ENCODE peak calls at places on chromosomes 12 and 14, in six cellular contexts. F is NCI-H1092; K is stimulated activated CD4-positive, alpha-beta T cell treated with anti-CD3 and anti-CD28 coated beads, Interleukin-1b, Interleukin-23, amount 100 ng/mL, for 1 hour; W is cardiac muscle cell; M is H4; J is stimulated activated CD8-positive, alpha-beta memory T cell treated with anti-CD3 and anti-CD28 coated beads, Interleukin-7, amount 100 ng/mL, for 4 hours. X is an unnamed sample.
A peak's percentile ranks its signal among the peaks of the same experiment; 100 is the strongest.

GRCh38 chr14:46574236-46574970 is 77.2 kb downstream of the RPL10L start:
- DNase-seq in K (no peak), F (no peak), J (no peak), M (peak; percentile 16), W (peak; percentile 36), X (no peak)

GRCh38 chr14:99132821-99133562 is 139.0 kb downstream of the BCL11B start:
- DNase-seq in J (no peak), W (no peak), M (no peak), K (no peak), F (no peak), X (no peak)

GRCh38 chr12:79119796-79120195 is 255.2 kb downstream of the SYT1 start:
- DNase-seq in J (no peak), W (peak; percentile 2), K (no peak), M (no peak), F (no peak), X (no peak)

GRCh38 chr14:58876613-58877012 is 238.9 kb downstream of the DACT1 start:
- DNase-seq in F (no peak), M (no peak), W (peak; percentile 90), K (no peak), J (no peak), X (no peak)

GRCh38 chr12:51028126-51028810 is 2.1 kb upstream of the SLC11A2 start:
- DNase-seq in F (no peak), J (no peak), W (peak; percentile 67), K (no peak), M (peak; percentile 30), X (no peak)

GRCh38 chr14:24390696-24391468 is 7.9 kb upstream of the NYNRIN start:
- DNase-seq in K (no peak), W (no peak), M (no peak), J (no peak), F (no peak), X (peak; percentile 84)

GRCh38 chr14:27318769-27319280 is 721.0 kb upstream of the NOVA1 start:
- DNase-seq in W (no peak), J (no peak), F (no peak), M (no peak), K (no peak), X (no peak)

GRCh38 chr12:105100207-105100985 is 7.1 kb upstream of the WASHC4 start:
- DNase-seq in W (peak; percentile 72), J (no peak), M (peak; percentile 59), K (no peak), F (no peak), X (no peak)

GRCh38 chr14:64722842-64723447 is 18.7 kb downstream of the PLEKHG3 start:
- DNase-seq in M (no peak), J (no peak), F (no peak), W (no peak), K (no peak), X (no peak)

GRCh38 chr12:93662961-93663728 is 14.0 kb upstream of the CRADD start:
- DNase-seq in J (no peak), M (no peak), W (no peak), K (no peak), F (no peak), X (no peak)

GRCh38 chr12:106445981-106446380 is 88.4 kb downstream of the POLR3B start:
- DNase-seq in J (no peak), K (no peak), W (no peak), M (no peak), F (peak; percentile 11), X (no peak)

X was measured in KG1.